ENCODE peak calls at places on chromosome 22, in nine cellular contexts. One of them, this sample, is unnamed.

GRCh38 chr22:27022256-27022655 is 364.9 kb downstream of the MIAT start:
- DNase-seq in GM10248: no peak
- DNase-seq in AG09319: no peak
- DNase-seq in type B pancreatic cell: no peak
- DNase-seq in Panc1: no peak
- DNase-seq in heart right ventricle: no peak
- DNase-seq in lung: no peak
- DNase-seq in A549: no peak
- DNase-seq in retinal pigment epithelial cell: no peak
- DNase-seq in this sample: no peak

GRCh38 chr22:19731361-19731725 is 8.0 kb downstream of the GP1BB start:
- DNase-seq in GM10248: no peak
- DNase-seq in AG09319: no peak
- DNase-seq in type B pancreatic cell: no peak
- DNase-seq in Panc1: no peak
- DNase-seq in heart right ventricle: no peak
- DNase-seq in lung: no peak
- DNase-seq in A549: no peak
- DNase-seq in retinal pigment epithelial cell: no peak
- DNase-seq in this sample: no peak

GRCh38 chr22:25350551-25350971 is 131.1 kb downstream of the CRYBB2 start:
- DNase-seq in GM10248: no peak
- DNase-seq in AG09319: no peak
- DNase-seq in type B pancreatic cell: peak
- DNase-seq in Panc1: no peak
- DNase-seq in heart right ventricle: no peak
- DNase-seq in lung: no peak
- DNase-seq in A549: no peak
- DNase-seq in retinal pigment epithelial cell: no peak
- DNase-seq in this sample: no peak

GRCh38 chr22:38505595-38506117 is 455 bp downstream of the DDX17 start:
- DNase-seq in GM10248: peak
- DNase-seq in AG09319: peak
- DNase-seq in type B pancreatic cell: peak
- DNase-seq in Panc1: no peak
- DNase-seq in heart right ventricle: peak
- DNase-seq in lung: peak
- DNase-seq in A549: peak
- DNase-seq in retinal pigment epithelial cell: no peak
- DNase-seq in this sample: peak

GRCh38 chr22:24845036-24845918 is 39.3 kb downstream of the SGSM1 start:
- DNase-seq in GM10248: no peak
- DNase-seq in AG09319: no peak
- DNase-seq in type B pancreatic cell: no peak
- DNase-seq in Panc1: no peak
- DNase-seq in heart right ventricle: no peak
- DNase-seq in lung: no peak
- DNase-seq in A549: peak
- DNase-seq in retinal pigment epithelial cell: no peak
- DNase-seq in this sample: no peak

GRCh38 chr22:44585559-44586121 is 87.6 kb upstream of the RTL6 start:
- DNase-seq in GM10248: no peak
- DNase-seq in AG09319: no peak
- DNase-seq in type B pancreatic cell: no peak
- DNase-seq in Panc1: no peak
- DNase-seq in heart right ventricle: no peak
- DNase-seq in lung: no peak
- DNase-seq in A549: no peak
- DNase-seq in retinal pigment epithelial cell: no peak
- DNase-seq in this sample: no peak

GRCh38 chr22:17272511-17272991 is 53.3 kb upstream of the ADA2 start:
- DNase-seq in GM10248: no peak
- DNase-seq in AG09319: no peak
- DNase-seq in type B pancreatic cell: no peak
- DNase-seq in Panc1: no peak
- DNase-seq in heart right ventricle: peak
- DNase-seq in lung: peak
- DNase-seq in A549: no peak
- DNase-seq in retinal pigment epithelial cell: no peak
- DNase-seq in this sample: no peak

GRCh38 chr22:26476705-26477340 is 6.8 kb downstream of the HPS4 start:
- DNase-seq in GM10248: no peak
- DNase-seq in AG09319: no peak
- DNase-seq in type B pancreatic cell: no peak
- DNase-seq in Panc1: no peak
- DNase-seq in heart right ventricle: no peak
- DNase-seq in lung: no peak
- DNase-seq in A549: no peak
- DNase-seq in retinal pigment epithelial cell: peak
- DNase-seq in this sample: no peak

GRCh38 chr22:38735126-38735464 is 20.7 kb downstream of the SUN2 start:
- DNase-seq in GM10248: no peak
- DNase-seq in AG09319: no peak
- DNase-seq in type B pancreatic cell: no peak
- DNase-seq in Panc1: no peak
- DNase-seq in heart right ventricle: no peak
- DNase-seq in lung: no peak
- DNase-seq in A549: no peak
- DNase-seq in retinal pigment epithelial cell: no peak
- DNase-seq in this sample: peak

GRCh38 chr22:35134637-35135036 is 68.7 kb downstream of the ISX start:
- DNase-seq in GM10248: no peak
- DNase-seq in AG09319: no peak
- DNase-seq in type B pancreatic cell: no peak
- DNase-seq in Panc1: no peak
- DNase-seq in heart right ventricle: no peak
- DNase-seq in lung: no peak
- DNase-seq in A549: no peak
- DNase-seq in retinal pigment epithelial cell: no peak
- DNase-seq in this sample: no peak

GRCh38 chr22:24445481-24446290 is 18.3 kb downstream of the ADORA2A start:
- DNase-seq in GM10248: no peak
- DNase-seq in AG09319: no peak
- DNase-seq in type B pancreatic cell: no peak
- DNase-seq in Panc1: no peak
- DNase-seq in heart right ventricle: no peak
- DNase-seq in lung: no peak
- DNase-seq in A549: no peak
- DNase-seq in retinal pigment epithelial cell: no peak
- DNase-seq in this sample: peak

GRCh38 chr22:27840436-27840835 is 38.9 kb upstream of the MN1 start:
- DNase-seq in GM10248: no peak
- DNase-seq in AG09319: no peak
- DNase-seq in type B pancreatic cell: peak
- DNase-seq in Panc1: no peak
- DNase-seq in heart right ventricle: no peak
- DNase-seq in lung: no peak
- DNase-seq in A549: no peak
- DNase-seq in retinal pigment epithelial cell: no peak
- DNase-seq in this sample: no peak

GRCh38 chr22:23754220-23754919 is at the start of gene VPREB3:
- DNase-seq in GM10248: no peak
- DNase-seq in AG09319: no peak
- DNase-seq in type B pancreatic cell: no peak
- DNase-seq in Panc1: no peak
- DNase-seq in heart right ventricle: no peak
- DNase-seq in lung: no peak
- DNase-seq in A549: no peak
- DNase-seq in retinal pigment epithelial cell: no peak
- DNase-seq in this sample: no peak

GRCh38 chr22:47630741-47631534 is 868.5 kb downstream of the TBC1D22A start:
- DNase-seq in GM10248: no peak
- DNase-seq in AG09319: no peak
- DNase-seq in type B pancreatic cell: no peak
- DNase-seq in Panc1: no peak
- DNase-seq in heart right ventricle: no peak
- DNase-seq in lung: no peak
- DNase-seq in A549: no peak
- DNase-seq in retinal pigment epithelial cell: no peak
- DNase-seq in this sample: no peak

GRCh38 chr22:18035740-18036139 is 11.4 kb upstream of the MICAL3 start:
- DNase-seq in GM10248: no peak
- DNase-seq in AG09319: no peak
- DNase-seq in type B pancreatic cell: no peak
- DNase-seq in Panc1: no peak
- DNase-seq in heart right ventricle: no peak
- DNase-seq in lung: no peak
- DNase-seq in A549: peak
- DNase-seq in retinal pigment epithelial cell: no peak
- DNase-seq in this sample: no peak

DNA sequence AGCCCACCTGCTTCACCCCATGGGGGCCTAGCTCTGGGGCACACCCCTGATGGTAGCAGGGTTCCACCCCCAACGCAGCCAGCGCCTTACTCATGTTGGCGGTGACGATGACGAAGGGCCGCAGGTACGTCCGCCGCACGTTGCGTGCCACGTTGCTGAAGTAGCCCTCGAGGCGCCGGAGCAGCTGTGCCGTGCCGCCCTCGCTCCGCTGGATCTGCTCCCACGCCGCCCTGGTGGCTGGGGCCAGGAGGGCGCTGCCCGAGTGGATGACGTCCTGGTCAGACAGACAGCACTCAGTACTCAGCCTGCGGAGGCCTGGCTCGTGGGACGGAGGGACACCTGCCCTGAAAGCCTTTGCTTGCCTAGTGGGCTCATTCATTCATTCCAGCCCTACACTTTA is 50.8 kb downstream of the TRMU start:
- DNase-seq in GM10248: no peak
- DNase-seq in AG09319: no peak
- DNase-seq in type B pancreatic cell: no peak
- DNase-seq in Panc1: no peak
- DNase-seq in heart right ventricle: no peak
- DNase-seq in lung: no peak
- DNase-seq in A549: no peak
- DNase-seq in retinal pigment epithelial cell: no peak
- DNase-seq in this sample: no peak
- TF ChIP-seq CTCF in GM10248: no peak
- TF ChIP-seq CTCF in AG09319: no peak
- TF ChIP-seq CTCF in type B pancreatic cell: peak
- TF ChIP-seq CTCF in Panc1: no peak
- TF ChIP-seq CTCF in heart right ventricle: no peak
- TF ChIP-seq CTCF in lung: no peak
- TF ChIP-seq CTCF in A549: no peak
- TF ChIP-seq CTCF in retinal pigment epithelial cell: peak
- TF ChIP-seq CTCF in this sample: no peak

GRCh38 chr22:37192232-37192631 is 4.2 kb upstream of the C1QTNF6 start:
- DNase-seq in GM10248: no peak
- DNase-seq in AG09319: no peak
- DNase-seq in type B pancreatic cell: no peak
- DNase-seq in Panc1: no peak
- DNase-seq in heart right ventricle: no peak
- DNase-seq in lung: no peak
- DNase-seq in A549: no peak
- DNase-seq in retinal pigment epithelial cell: no peak
- DNase-seq in this sample: no peak
- TF ChIP-seq CTCF in GM10248: no peak
- TF ChIP-seq CTCF in AG09319: no peak
- TF ChIP-seq CTCF in type B pancreatic cell: no peak
- TF ChIP-seq CTCF in Panc1: no peak
- TF ChIP-seq CTCF in heart right ventricle: no peak
- TF ChIP-seq CTCF in lung: no peak
- TF ChIP-seq CTCF in A549: no peak
- TF ChIP-seq CTCF in retinal pigment epithelial cell: no peak
- TF ChIP-seq CTCF in this sample: no peak

GRCh38 chr22:22618448-22618847 is 26.0 kb upstream of the GGTLC2 start:
- DNase-seq in GM10248: no peak
- DNase-seq in AG09319: no peak
- DNase-seq in type B pancreatic cell: peak
- DNase-seq in Panc1: no peak
- DNase-seq in heart right ventricle: no peak
- DNase-seq in lung: no peak
- DNase-seq in A549: no peak
- DNase-seq in retinal pigment epithelial cell: no peak
- DNase-seq in this sample: no peak
- TF ChIP-seq CTCF in GM10248: no peak
- TF ChIP-seq CTCF in AG09319: no peak
- TF ChIP-seq CTCF in type B pancreatic cell: no peak
- TF ChIP-seq CTCF in Panc1: no peak
- TF ChIP-seq CTCF in heart right ventricle: no peak
- TF ChIP-seq CTCF in lung: no peak
- TF ChIP-seq CTCF in A549: no peak
- TF ChIP-seq CTCF in retinal pigment epithelial cell: no peak
- TF ChIP-seq CTCF in this sample: no peak

GRCh38 chr22:31945478-31945815 is 1.1 kb downstream of the YWHAH start:
- DNase-seq in GM10248: no peak
- DNase-seq in AG09319: no peak
- DNase-seq in type B pancreatic cell: no peak
- DNase-seq in Panc1: no peak
- DNase-seq in heart right ventricle: no peak
- DNase-seq in lung: no peak
- DNase-seq in A549: no peak
- DNase-seq in retinal pigment epithelial cell: no peak
- DNase-seq in this sample: no peak

GRCh38 chr22:31943976-31944699 is at the start of gene YWHAH:
- DNase-seq in GM10248: peak
- DNase-seq in AG09319: peak
- DNase-seq in type B pancreatic cell: peak
- DNase-seq in Panc1: peak
- DNase-seq in heart right ventricle: peak
- DNase-seq in lung: peak
- DNase-seq in A549: peak
- DNase-seq in retinal pigment epithelial cell: peak
- DNase-seq in this sample: peak

GRCh38 chr22:31943206-31943975 is 944 bp upstream of the YWHAH start:
- DNase-seq in GM10248: no peak
- DNase-seq in AG09319: no peak
- DNase-seq in type B pancreatic cell: no peak
- DNase-seq in Panc1: no peak
- DNase-seq in heart right ventricle: no peak
- DNase-seq in lung: no peak
- DNase-seq in A549: no peak
- DNase-seq in retinal pigment epithelial cell: no peak
- DNase-seq in this sample: no peak

GRCh38 chr22:31945971-31946680 is 1.8 kb downstream of the YWHAH start:
- DNase-seq in GM10248: no peak
- DNase-seq in AG09319: no peak
- DNase-seq in type B pancreatic cell: no peak
- DNase-seq in Panc1: no peak
- DNase-seq in heart right ventricle: no peak
- DNase-seq in lung: no peak
- DNase-seq in A549: no peak
- DNase-seq in retinal pigment epithelial cell: no peak
- DNase-seq in this sample: no peak

DNA sequence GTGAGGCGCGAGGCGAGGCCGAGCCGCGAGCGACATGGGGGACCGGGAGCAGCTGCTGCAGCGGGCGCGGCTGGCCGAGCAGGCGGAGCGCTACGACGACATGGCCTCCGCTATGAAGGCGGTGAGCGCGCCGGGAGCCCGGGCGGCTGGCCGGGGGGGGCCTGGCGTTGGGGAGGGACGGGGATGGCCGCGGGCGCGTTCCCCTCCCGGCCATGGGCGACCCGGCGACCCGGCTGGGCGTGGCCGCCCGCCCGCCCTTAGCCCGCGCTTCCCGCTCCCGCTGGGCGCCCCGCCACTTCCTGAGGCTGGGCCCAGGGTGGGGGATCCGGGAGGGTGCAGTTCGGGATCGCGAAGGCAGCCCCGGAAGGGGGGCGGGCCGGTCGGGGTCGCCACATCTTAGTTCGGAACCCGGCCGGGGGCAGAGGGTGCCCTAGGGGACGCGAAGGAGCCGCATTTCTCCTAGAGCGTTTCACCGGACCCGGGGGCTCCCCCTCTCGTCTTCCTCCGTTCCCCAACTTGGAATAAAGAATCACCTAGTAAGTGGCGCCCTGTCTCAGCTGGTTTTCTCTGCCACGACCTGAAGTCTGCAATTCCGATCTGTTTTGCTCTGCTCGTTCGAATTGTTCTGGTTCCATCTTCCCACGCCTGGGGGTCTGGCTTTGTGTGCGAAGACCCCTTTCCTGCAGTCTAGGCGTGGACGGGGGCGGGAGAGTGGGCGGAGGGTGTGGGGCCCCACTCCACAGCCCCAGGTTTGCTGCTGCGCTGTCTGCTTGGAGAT is 554 bp downstream of the YWHAH start:
- DNase-seq in GM10248: no peak
- DNase-seq in AG09319: no peak
- DNase-seq in type B pancreatic cell: no peak
- DNase-seq in Panc1: no peak
- DNase-seq in heart right ventricle: peak
- DNase-seq in lung: peak
- DNase-seq in A549: no peak
- DNase-seq in retinal pigment epithelial cell: no peak
- DNase-seq in this sample: no peak
- TF ChIP-seq CTCF in GM10248: no peak
- TF ChIP-seq CTCF in AG09319: peak
- TF ChIP-seq CTCF in type B pancreatic cell: no peak
- TF ChIP-seq CTCF in Panc1: no peak
- TF ChIP-seq CTCF in heart right ventricle: no peak
- TF ChIP-seq CTCF in lung: no peak
- TF ChIP-seq CTCF in A549: no peak
- TF ChIP-seq CTCF in retinal pigment epithelial cell: no peak
- TF ChIP-seq CTCF in this sample: no peak

This sample was measured in GM13976.